ENCODE peak calls at places on chromosome 1, in eight cellular contexts. C is fibroblast of pulmonary artery, V is OCI-LY7, T is esophagus squamous epithelium, P is colonic mucosa, G is uterus, J is coronary artery, D is fibroblast of mammary gland. K is an unnamed sample.

GRCh38 chr1:2003564-2004131 is at the start of gene CFAP74:
- DNase-seq in C (peak; percentile 55), V (no peak), T (no peak), P (no peak), G (no peak), J (no peak), D (peak; percentile 27), K (no peak)

GRCh38 chr1:202351725-202352124 is 3.2 kb downstream of the PPP1R12B start:
- DNase-seq in C (peak; percentile 22), V (no peak), T (no peak), P (no peak), G (no peak), J (no peak), D (peak; percentile 44), K (no peak)

GRCh38 chr1:236773919-236774318 is 21.2 kb upstream of the MTR start:
- DNase-seq in C (no peak), V (no peak), T (no peak), P (no peak), G (no peak), J (no peak), D (no peak), K (no peak)

GRCh38 chr1:204578867-204579664 is 62.9 kb downstream of the MDM4 start:
- DNase-seq in C (peak; percentile 59), V (peak; percentile 68), T (no peak), P (peak; percentile 27), G (no peak), J (no peak), D (peak; percentile 18), K (no peak)

GRCh38 chr1:19974822-19975416 is 4.5 kb downstream of the PLA2G2A start:
- DNase-seq in C (peak; percentile 89), V (peak; percentile 29), T (no peak), P (peak; percentile 81), G (no peak), J (no peak), D (peak; percentile 81), K (peak; percentile 53)

GRCh38 chr1:231091415-231091814 is 51.4 kb upstream of the FAM89A start:
- DNase-seq in C (no peak), V (no peak), T (no peak), P (no peak), G (no peak), J (no peak), D (no peak), K (no peak)

GRCh38 chr1:201754353-201754752 is 74.6 kb upstream of the IPO9 start:
- DNase-seq in C (peak; percentile 91), V (no peak), T (no peak), P (no peak), G (peak; percentile 56), J (no peak), D (peak; percentile 79), K (no peak)

GRCh38 chr1:201490708-201491131 is 16.2 kb downstream of the CSRP1 start:
- DNase-seq in C (peak; percentile 55), V (no peak), T (no peak), P (no peak), G (no peak), J (no peak), D (no peak), K (no peak)

GRCh38 chr1:156889802-156890585 is 3.5 kb upstream of the PEAR1 start:
- DNase-seq in C (peak; percentile 86), V (peak; percentile 74), T (no peak), P (peak; percentile 84), G (peak; percentile 81), J (no peak), D (peak; percentile 82), K (peak; percentile 29)

GRCh38 chr1:44707112-44707881 is 23.7 kb downstream of the RNU5D-1 start:
- DNase-seq in C (peak; percentile 83), V (no peak), T (no peak), P (no peak), G (no peak), J (no peak), D (peak; percentile 97), K (peak; percentile 76)

GRCh38 chr1:180931529-180931928 is 18.8 kb downstream of the KIAA1614 start:
- DNase-seq in C (no peak), V (no peak), T (no peak), P (no peak), G (no peak), J (no peak), D (no peak), K (no peak)

GRCh38 chr1:99163671-99164070 is 100.6 kb upstream of the PLPPR4 start:
- DNase-seq in C (no peak), V (no peak), T (no peak), P (no peak), G (no peak), J (no peak), D (no peak), K (no peak)

GRCh38 chr1:207925210-207925609 is 14.3 kb upstream of the CD34 start:
- DNase-seq in C (peak; percentile 56), V (no peak), T (no peak), P (no peak), G (no peak), J (no peak), D (no peak), K (no peak)

GRCh38 chr1:29408831-29409605 is 172.7 kb downstream of the PTPRU start:
- DNase-seq in C (no peak), V (no peak), T (no peak), P (no peak), G (no peak), J (peak; percentile 67), D (no peak), K (no peak)

GRCh38 chr1:36524359-36525062 is 41.8 kb upstream of the CSF3R start:
- DNase-seq in C (no peak), V (no peak), T (no peak), P (no peak), G (no peak), J (peak; percentile 17), D (no peak), K (no peak)

GRCh38 chr1:54649130-54649898 is 7.7 kb downstream of the MROH7 start:
- DNase-seq in C (no peak), V (no peak), T (no peak), P (peak; percentile 84), G (no peak), J (no peak), D (no peak), K (no peak)

GRCh38 chr1:151368745-151369610 is 3.5 kb downstream of the SELENBP1 start:
- DNase-seq in C (no peak), V (no peak), T (no peak), P (peak; percentile 68), G (no peak), J (no peak), D (no peak), K (no peak)

GRCh38 chr1:46455951-46456350 is 33.7 kb upstream of the DMBX1 start:
- DNase-seq in C (no peak), V (no peak), T (no peak), P (no peak), G (no peak), J (no peak), D (no peak), K (no peak)

DNA sequence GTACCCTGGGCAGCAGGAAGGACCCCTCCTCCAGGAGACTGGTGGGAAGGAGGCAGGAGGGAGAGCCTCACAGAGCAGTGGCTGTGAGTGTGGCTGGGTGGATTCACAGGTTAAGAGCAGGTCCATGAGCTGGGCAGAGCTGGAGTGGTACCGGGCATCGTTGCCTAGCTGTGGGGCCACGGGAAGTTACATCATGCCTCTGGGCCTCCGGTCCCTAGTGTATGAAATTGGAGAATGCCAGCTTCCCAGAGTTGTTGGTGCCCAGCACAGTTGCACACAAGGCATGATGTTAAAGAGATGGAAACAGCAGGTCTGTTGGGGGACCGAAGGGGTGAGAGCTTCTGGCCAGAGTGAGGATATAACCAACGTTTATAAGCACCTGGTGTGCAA is 18.5 kb downstream of the FOXO6 start:
- DNase-seq in C (no peak), V (no peak), T (no peak), P (no peak), G (no peak), J (no peak), D (no peak), K (no peak)
- H3K4me3 ChIP-seq in C (no peak overlapping the region), V (no peak overlapping the region), T (no peak overlapping the region), P (no peak overlapping the region), G (no peak overlapping the region), J (no peak overlapping the region), D (no peak overlapping the region), K (no peak overlapping the region)

GRCh38 chr1:72557446-72558049 is 275.2 kb upstream of the NEGR1 start:
- DNase-seq in C (peak; percentile 57), V (no peak), T (no peak), P (no peak), G (no peak), J (no peak), D (peak; percentile 19), K (no peak)
- TF ChIP-seq CTCF in C (peak; percentile 61), V (no peak), T (no peak), P (no peak), G (no peak), J (no peak), D (peak; percentile 44), K (peak; percentile 56)

GRCh38 chr1:42851420-42851819 is 5.0 kb downstream of the ZNF691 start:
- DNase-seq in C (no peak), V (peak; percentile 78), T (no peak), P (no peak), G (no peak), J (no peak), D (no peak), K (no peak)
- H3K4me3 ChIP-seq in C (no peak overlapping the region), V (peak overlapping the region; percentile 9), T (no peak overlapping the region), P (no peak overlapping the region), G (no peak overlapping the region), J (no peak overlapping the region), D (no peak overlapping the region), K (no peak overlapping the region)

GRCh38 chr1:248884632-248885295 is 21.3 kb upstream of the PGBD2 start:
- DNase-seq in C (no peak), V (peak; percentile 53), T (no peak), P (no peak), G (no peak), J (no peak), D (no peak), K (no peak)
- TF ChIP-seq CTCF in C (peak; percentile 4), V (peak; percentile 77), T (no peak), P (no peak), G (no peak), J (no peak), D (no peak), K (no peak)

K was measured in AG09309.